ENCODE peak calls at places on chromosomes 7 and 10, in four cellular contexts. S is AG10803, C is cardiac fibroblast, Q is A549. P is an unnamed sample.

GRCh38 chr7:105760549-105761447 is 115.6 kb downstream of the ATXN7L1 start:
- DNase-seq in Q (no peak), C (peak; percentile 42), S (peak; percentile 72), P (peak; percentile 45)

GRCh38 chr7:114806590-114807167 is 115.2 kb upstream of the MDFIC start:
- DNase-seq in C (peak; percentile 80), S (no peak), Q (no peak), P (peak; percentile 66)

GRCh38 chr10:125264752-125265578 is 104.6 kb upstream of the CTBP2 start:
- DNase-seq in Q (no peak), C (no peak), S (no peak), P (no peak)

GRCh38 chr7:123624527-123625183 is 23.0 kb downstream of the ASB15 start:
- DNase-seq in C (no peak), Q (peak; percentile 73), S (peak; percentile 3), P (no peak)

GRCh38 chr7:91435386-91436059 is 171.3 kb downstream of the FZD1 start:
- DNase-seq in S (peak; percentile 31), Q (no peak), C (no peak), P (peak; percentile 44)

GRCh38 chr10:75226656-75227055 is 9.1 kb downstream of the COMTD1 start:
- DNase-seq in Q (no peak), S (no peak), C (no peak), P (no peak)

GRCh38 chr10:86506499-86506898 is 15.1 kb downstream of the WAPL start:
- DNase-seq in S (no peak), Q (no peak), C (peak; percentile 17), P (no peak)

GRCh38 chr7:94087664-94088352 is 83.7 kb upstream of the BET1 start:
- DNase-seq in S (peak; percentile 79), C (peak; percentile 88), Q (peak; percentile 72), P (peak; percentile 86)

GRCh38 chr10:115355162-115355760 is 262.1 kb downstream of the ATRNL1 start:
- DNase-seq in C (peak; percentile 77), Q (peak; percentile 79), S (peak; percentile 52), P (peak; percentile 79)

GRCh38 chr7:40047661-40048060 is 86.8 kb downstream of the MPLKIP start:
- DNase-seq in Q (peak; percentile 15), S (no peak), C (no peak), P (no peak)

GRCh38 chr7:70571403-70571911 is 560.5 kb upstream of the GALNT17 start:
- DNase-seq in S (peak; percentile 58), C (no peak), Q (peak; percentile 55), P (no peak)

GRCh38 chr7:127927339-127927679 is 103.9 kb downstream of the LRRC4 start:
- DNase-seq in Q (no peak), S (peak; percentile 33), C (peak; percentile 77), P (peak; percentile 30)

GRCh38 chr7:26588511-26588910 is 275.9 kb downstream of the SKAP2 start:
- DNase-seq in Q (no peak), S (no peak), C (no peak), P (no peak)

GRCh38 chr10:86342111-86342863 is 24.3 kb downstream of the GRID1 start:
- DNase-seq in C (no peak), S (no peak), Q (no peak), P (no peak)

GRCh38 chr7:80372415-80372814 is 139.4 kb downstream of the GNAT3 start:
- DNase-seq in S (peak; percentile 81), Q (peak; percentile 37), C (peak; percentile 30), P (peak; percentile 19)

GRCh38 chr10:79361721-79362397 is 14.6 kb downstream of the PPIF start:
- DNase-seq in Q (no peak), C (peak; percentile 40), S (peak; percentile 65), P (no peak)
- TF ChIP-seq CTCF in Q (no peak), C (no peak), S (no peak), P (no peak)

DNA sequence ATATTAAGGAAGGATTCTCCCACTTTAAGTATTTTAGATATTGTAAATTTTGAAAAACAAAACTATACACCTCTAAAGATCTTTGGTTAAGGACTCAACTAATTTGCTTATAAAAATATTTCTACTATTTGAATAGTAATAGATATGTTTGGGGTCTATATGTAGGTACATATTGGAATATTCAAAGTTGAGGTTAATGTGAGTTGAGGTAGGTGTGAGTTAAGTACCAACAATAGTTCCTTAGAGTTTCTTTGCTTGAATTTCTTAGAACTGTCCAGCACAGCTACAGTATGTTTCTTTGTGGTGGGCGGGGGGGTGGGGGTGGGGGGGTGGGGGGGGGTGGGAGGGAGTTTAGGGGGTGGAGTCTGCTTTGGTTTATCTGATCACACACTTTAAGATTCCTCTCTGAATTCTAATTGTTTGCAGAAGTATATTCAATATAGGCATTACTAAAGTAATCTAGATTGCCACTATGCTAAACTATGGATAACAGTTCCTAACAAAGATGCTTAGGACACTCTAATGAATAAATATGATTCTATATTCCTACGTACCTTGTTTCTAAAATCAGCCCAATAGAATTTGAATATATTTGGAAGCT is 2.1 kb downstream of the GRM3 start:
- DNase-seq in Q (no peak), S (no peak), C (no peak), P (no peak)
- H3K4me3 ChIP-seq in Q (no peak overlapping the region), S (no peak overlapping the region), C (no peak overlapping the region), P (no peak overlapping the region)

GRCh38 chr7:3494890-3495289 is 193.8 kb downstream of the SDK1 start:
- DNase-seq in C (no peak), Q (no peak), S (no peak), P (no peak)
- TF ChIP-seq CTCF in C (no peak), Q (no peak), S (no peak), P (no peak)

GRCh38 chr7:116575853-116576252 is 51.0 kb downstream of the CAV1 start:
- DNase-seq in C (no peak), S (no peak), Q (no peak), P (no peak)

GRCh38 chr7:116572036-116572435 is 47.2 kb downstream of the CAV1 start:
- DNase-seq in S (no peak), Q (peak; percentile 56), C (no peak), P (no peak)

GRCh38 chr7:116571552-116571951 is 46.7 kb downstream of the CAV1 start:
- DNase-seq in C (no peak), Q (peak; percentile 39), S (no peak), P (no peak)

GRCh38 chr7:116574025-116574822 is 49.4 kb downstream of the CAV1 start:
- DNase-seq in C (no peak), Q (no peak), S (no peak), P (peak; percentile 50)

DNA sequence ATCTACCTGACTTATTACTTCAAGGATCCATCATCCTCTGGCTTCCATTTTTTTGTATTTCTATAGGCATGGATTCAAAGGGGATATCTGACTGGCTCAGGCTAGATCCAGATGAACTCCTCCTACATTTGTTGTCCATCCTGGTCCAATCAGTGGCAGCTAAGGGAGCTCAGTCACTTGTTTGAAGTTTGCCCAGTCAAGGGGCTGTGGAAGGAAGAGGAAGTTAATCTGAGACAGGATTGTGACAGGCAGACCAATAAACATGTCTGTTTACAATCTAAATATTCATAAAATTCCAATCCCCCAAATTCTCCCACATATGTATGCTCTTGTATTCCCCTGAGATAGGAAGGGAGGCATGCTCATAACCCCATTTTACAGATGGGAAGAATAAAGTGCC is 48.7 kb downstream of the CAV1 start:
- DNase-seq in Q (no peak), C (no peak), S (no peak), P (no peak)
- H3K4me3 ChIP-seq in Q (no peak overlapping the region), C (no peak overlapping the region), S (no peak overlapping the region), P (no peak overlapping the region)

GRCh38 chr10:76310681-76311080 is 879.3 kb downstream of the LRMDA start:
- DNase-seq in C (no peak), S (no peak), Q (no peak), P (no peak)

GRCh38 chr10:76315240-76315639 is 883.8 kb downstream of the LRMDA start:
- DNase-seq in Q (no peak), C (no peak), S (no peak), P (no peak)

GRCh38 chr10:76309744-76310441 is 878.5 kb downstream of the LRMDA start:
- DNase-seq in S (peak; percentile 85), Q (no peak), C (peak; percentile 27), P (no peak)

GRCh38 chr10:76308946-76309529 is 877.6 kb downstream of the LRMDA start:
- DNase-seq in S (no peak), Q (no peak), C (no peak), P (no peak)

DNA sequence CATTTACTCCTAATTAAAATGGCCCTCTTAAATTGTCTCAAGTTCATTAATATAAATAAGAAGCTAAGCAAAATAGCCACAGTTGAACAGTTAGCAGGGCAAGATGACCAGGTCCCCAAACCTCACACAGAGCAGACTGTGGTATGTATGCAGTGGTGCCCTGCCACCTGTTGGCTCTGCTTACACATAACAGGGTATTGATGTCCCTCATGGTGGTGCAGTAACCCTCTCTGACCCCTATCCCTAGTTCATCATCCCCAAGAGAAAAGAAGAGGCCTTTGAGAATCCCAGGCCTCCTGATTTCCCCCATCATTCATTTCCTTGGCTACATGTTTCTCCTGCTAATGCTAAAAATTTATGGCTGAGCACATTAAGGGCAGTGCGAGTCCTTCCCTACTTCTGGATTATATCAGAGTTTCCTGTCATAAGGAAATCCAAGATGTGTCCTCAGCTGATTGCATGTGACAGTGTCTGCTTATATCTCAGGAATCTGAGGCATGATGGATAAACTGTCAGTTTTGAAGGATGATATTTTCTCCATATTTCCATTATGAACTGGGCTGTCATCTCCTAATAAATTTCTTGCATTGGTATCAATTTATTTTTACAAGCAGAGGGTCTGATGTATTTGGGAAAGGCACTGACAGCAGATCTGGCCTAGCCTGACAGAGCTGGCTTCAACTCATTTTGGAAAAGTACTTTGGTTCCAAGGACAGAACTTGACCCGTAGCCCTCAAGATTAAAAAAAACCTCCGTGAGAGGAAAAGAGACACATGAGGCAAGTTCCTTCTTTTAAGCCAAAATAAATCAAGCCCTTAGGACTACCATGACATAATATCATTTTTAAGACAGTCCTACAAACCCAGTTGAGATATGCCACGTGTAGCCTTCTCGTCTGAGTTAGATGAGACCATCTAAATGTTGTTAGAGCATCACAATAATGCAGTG is 880.6 kb downstream of the LRMDA start:
- DNase-seq in Q (peak; percentile 56), C (peak; percentile 24), S (peak; percentile 28), P (peak; percentile 44)
- TF ChIP-seq CTCF in Q (peak; percentile 52), C (peak; percentile 46), S (peak; percentile 49), P (peak; percentile 31)

DNA sequence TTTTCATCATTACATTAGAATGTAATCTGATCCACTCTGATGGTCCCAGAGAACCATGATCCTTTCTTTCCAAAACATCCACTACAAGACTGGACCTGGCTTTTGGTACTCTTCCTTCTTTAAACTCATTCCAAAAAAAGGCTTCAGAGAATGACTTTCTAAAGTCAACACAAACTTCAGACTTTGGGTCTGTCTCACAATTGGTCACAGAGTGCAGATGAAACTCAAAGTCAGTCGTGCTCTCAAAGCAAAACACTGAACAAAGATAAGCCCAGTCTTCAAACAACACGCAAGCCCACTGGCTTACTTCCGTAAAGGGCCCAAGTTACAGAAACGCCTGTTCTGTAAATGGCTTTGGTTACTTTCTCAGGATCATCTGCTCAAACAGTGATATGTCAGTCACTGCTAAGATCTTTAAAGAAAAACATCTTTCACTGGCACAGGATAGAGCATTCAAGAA is 250.9 kb upstream of the MKLN1 start:
- DNase-seq in C (peak; percentile 31), Q (no peak), S (peak; percentile 22), P (peak; percentile 54)
- H3K4me3 ChIP-seq in C (no peak overlapping the region), Q (no peak overlapping the region), S (no peak overlapping the region), P (no peak overlapping the region)

P was measured in foreskin fibroblast.